ENCODE peak calls at places on chromosomes 1 and 21, in four cellular contexts. W is left ventricle myocardium inferior, N is fibroblast of lung, B is astrocyte of the cerebellum. C is an unnamed sample.

GRCh38 chr1:202230061-202230938 is 36.7 kb downstream of the LGR6 start:
- DNase-seq in W (no peak), B (no peak), N (no peak), C (no peak)

GRCh38 chr1:243461700-243462099 is 205.9 kb downstream of the SDCCAG8 start:
- DNase-seq in N (no peak), W (no peak), B (no peak), C (no peak)

GRCh38 chr1:50978144-50978851 is 8.3 kb downstream of the CDKN2C start:
- DNase-seq in B (no peak), N (peak), W (peak), C (no peak)

GRCh38 chr1:61083014-61083798 is 845 bp downstream of the NFIA start:
- DNase-seq in B (no peak), N (peak), W (peak), C (no peak)

GRCh38 chr1:87902830-87903614 is 574.3 kb downstream of the LMO4 start:
- DNase-seq in N (peak), W (no peak), B (no peak), C (no peak)

GRCh38 chr1:110319332-110320167 is 19.6 kb upstream of the RBM15 start:
- DNase-seq in B (no peak), N (no peak), W (no peak), C (no peak)

GRCh38 chr1:197902454-197903195 is at the start of gene C1orf53:
- DNase-seq in B (peak), W (peak), N (peak), C (no peak)

GRCh38 chr1:241045659-241046058 is 311.3 kb downstream of the RGS7 start:
- DNase-seq in N (no peak), B (no peak), W (no peak), C (no peak)

GRCh38 chr1:208848854-208849253 is 604.7 kb upstream of the PLXNA2 start:
- DNase-seq in B (no peak), W (no peak), N (peak), C (no peak)

GRCh38 chr21:42324896-42325295 is 9.7 kb upstream of the TFF3 start:
- DNase-seq in N (no peak), W (no peak), B (no peak), C (no peak)

GRCh38 chr1:39183503-39184353 is 20.8 kb upstream of the MACF1 start:
- DNase-seq in W (no peak), B (no peak), N (peak), C (peak)

GRCh38 chr1:24535021-24535424 is 20.9 kb upstream of the NCMAP start:
- DNase-seq in W (no peak), B (no peak), N (no peak), C (no peak)

GRCh38 chr1:221309711-221310110 is 430.5 kb downstream of the HLX start:
- DNase-seq in N (no peak), W (no peak), B (no peak), C (no peak)

GRCh38 chr1:204102719-204103118 is 29.8 kb downstream of the SOX13 start:
- DNase-seq in N (peak), W (no peak), B (no peak), C (no peak)

GRCh38 chr1:185895208-185895900 is 161.2 kb downstream of the HMCN1 start:
- DNase-seq in W (no peak), N (peak), B (no peak), C (no peak)

GRCh38 chr1:30872033-30872947 is 36.3 kb downstream of the SDC3 start:
- DNase-seq in B (no peak), W (no peak), N (no peak), C (no peak)

GRCh38 chr1:1966086-1966740 is 37.4 kb downstream of the CFAP74 start:
- DNase-seq in N (no peak), B (no peak), W (no peak), C (no peak)

GRCh38 chr1:91768786-91769697 is 116.9 kb downstream of the TGFBR3 start:
- DNase-seq in W (no peak), N (peak), B (no peak), C (no peak)

GRCh38 chr1:4984841-4985240 is 330.4 kb downstream of the AJAP1 start:
- DNase-seq in W (no peak), B (no peak), N (no peak), C (no peak)

GRCh38 chr1:204134103-204134502 is 17.7 kb downstream of the ETNK2 start:
- DNase-seq in B (no peak), W (no peak), N (no peak), C (no peak)

GRCh38 chr1:155940531-155940992 is 876 bp upstream of the RXFP4 start:
- DNase-seq in W (no peak), B (peak), N (peak), C (peak)

GRCh38 chr1:199460933-199461332 is 566.6 kb upstream of the NR5A2 start:
- DNase-seq in W (no peak), N (peak), B (no peak), C (no peak)

GRCh38 chr1:216905781-216906180 is 182.6 kb upstream of the ESRRG start:
- DNase-seq in B (no peak), N (no peak), W (no peak), C (no peak)

GRCh38 chr1:10459185-10459584 is 9.4 kb downstream of the CORT start:
- DNase-seq in B (peak), N (peak), W (no peak), C (no peak)

GRCh38 chr21:35086357-35086756 is 37.3 kb upstream of the RUNX1 start:
- DNase-seq in N (peak), W (no peak), B (no peak), C (no peak)

GRCh38 chr21:32371913-32372314 is 20.9 kb downstream of the URB1 start:
- DNase-seq in W (no peak), N (peak), B (no peak), C (no peak)

GRCh38 chr1:235567812-235568444 is 63.7 kb upstream of the B3GALNT2 start:
- DNase-seq in N (no peak), W (no peak), B (no peak), C (no peak)

GRCh38 chr1:107593436-107594209 is 371.4 kb downstream of the VAV3 start:
- DNase-seq in B (no peak), W (no peak), N (no peak), C (no peak)

DNA sequence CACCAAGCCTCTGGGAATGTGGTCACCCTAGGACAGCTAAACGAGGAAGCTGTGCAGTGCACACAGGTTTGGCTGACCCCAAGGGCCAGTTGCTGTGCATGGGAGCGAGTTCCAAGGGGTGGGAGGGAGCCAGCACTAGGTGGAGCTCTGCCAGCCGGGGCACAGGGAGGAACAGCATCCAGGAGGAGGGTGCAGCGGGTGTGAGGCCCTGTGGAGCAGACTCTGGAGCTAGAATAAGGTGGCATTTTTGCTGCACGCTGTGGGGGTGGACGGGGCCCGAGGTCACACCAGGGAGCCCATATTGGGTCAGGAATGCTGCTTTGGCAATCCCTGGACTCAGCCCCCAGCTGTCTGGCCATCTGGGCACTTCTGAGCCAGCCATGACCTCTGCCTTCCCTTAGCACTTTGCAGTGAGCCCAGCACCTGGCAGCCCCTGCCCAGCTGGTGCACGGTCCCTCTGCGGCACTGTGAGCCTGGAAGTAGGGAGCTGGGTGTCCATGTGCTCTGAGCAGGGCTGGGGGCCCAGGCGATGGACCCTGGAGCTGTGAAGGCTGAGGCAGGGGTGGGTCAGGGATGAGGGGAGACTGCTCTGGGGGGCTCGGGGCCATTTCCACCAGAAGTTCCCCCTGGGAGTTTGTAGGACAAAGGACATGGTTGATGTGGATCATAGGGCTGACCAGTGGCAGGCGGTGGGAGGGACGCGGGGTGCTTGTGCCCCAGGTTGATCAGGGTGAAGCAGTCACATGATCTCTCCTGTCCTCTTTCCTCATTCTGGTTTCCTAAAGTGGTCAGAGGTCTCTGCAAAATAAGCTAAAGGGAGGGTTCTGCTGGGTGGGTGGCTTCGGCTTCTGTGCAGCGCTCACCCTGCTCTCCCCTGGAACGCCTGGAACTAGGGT is 8.9 kb downstream of the PDXK start:
- DNase-seq in B (no peak), N (no peak), W (peak), C (no peak)
- H3K4me3 ChIP-seq in B (peak), N (no peak), W (peak), C (peak)

DNA sequence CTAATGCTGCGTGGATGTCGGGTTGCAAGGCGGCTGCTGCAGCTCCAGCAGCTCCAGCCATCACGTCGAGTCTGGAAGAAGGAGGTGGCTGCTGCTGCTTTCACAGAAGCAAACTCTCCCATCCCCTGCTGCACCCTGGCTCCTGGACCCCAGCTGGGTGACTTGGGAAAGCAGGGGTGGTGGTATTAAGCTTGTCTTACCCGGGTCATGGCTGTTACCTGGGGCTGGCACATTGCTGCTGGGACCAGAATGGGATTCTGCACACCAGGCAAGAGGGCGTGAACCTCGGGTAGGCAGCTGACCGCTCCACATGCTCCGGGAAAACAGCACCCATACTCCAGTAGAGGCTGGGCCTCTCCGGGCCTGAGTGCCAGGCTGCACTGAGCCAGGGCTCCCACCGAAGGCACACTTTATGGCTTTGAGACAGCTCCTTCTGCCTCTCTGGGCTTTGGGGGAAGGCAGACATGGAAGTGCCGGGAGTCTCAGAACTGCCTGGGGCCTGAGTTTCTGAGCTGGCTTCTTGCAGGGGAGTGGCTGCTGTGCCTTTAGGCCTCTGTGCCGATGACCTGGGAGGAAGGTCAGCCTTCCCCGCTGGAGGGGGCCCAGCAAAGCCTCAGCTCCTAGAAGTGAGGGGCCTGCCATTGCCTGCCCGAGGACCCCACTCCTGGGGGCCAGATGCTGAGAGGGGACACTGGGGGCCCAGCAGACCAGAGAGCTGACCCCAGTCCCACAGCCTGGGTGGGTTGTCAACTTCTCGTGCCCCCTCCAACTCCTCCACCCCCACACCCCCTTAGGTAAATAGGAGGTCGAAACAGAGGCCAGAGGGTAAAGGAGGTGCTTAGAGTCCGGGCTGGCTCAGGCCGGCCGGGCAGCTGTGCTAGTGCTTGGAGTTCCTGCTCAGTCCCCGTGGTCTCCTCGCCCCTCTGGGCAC is 1.3 kb downstream of the SMIM1 start:
- DNase-seq in N (no peak), W (no peak), B (no peak), C (no peak)
- H3K4me3 ChIP-seq in N (no peak), W (peak), B (no peak), C (peak)

GRCh38 chr1:64950284-64950809 is 16.0 kb downstream of the JAK1 start:
- DNase-seq in B (no peak), N (no peak), W (no peak), C (no peak)
- H3K4me3 ChIP-seq in B (no peak), N (no peak), W (no peak), C (no peak)

DNA sequence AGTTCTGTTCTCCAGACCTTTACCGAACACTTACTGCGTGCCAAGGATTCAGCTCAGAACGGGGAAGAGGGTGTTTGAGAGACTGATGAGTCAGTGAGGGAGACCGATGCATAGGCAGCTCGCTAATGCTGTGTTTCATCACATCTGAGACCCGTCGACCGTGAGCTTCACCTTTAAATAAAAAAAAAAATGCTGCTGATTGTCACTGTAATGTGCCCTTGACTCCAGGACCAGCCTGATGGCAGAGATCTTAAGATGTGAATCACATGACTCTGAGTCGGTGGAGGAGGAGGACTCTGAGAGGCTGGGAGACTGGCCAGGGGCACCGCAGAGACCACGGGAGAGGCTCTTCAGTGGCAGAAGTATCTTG is 28.8 kb downstream of the SPSB1 start:
- DNase-seq in B (peak), N (peak), W (no peak), C (no peak)
- H3K4me3 ChIP-seq in B (no peak), N (no peak), W (no peak), C (no peak)

DNA sequence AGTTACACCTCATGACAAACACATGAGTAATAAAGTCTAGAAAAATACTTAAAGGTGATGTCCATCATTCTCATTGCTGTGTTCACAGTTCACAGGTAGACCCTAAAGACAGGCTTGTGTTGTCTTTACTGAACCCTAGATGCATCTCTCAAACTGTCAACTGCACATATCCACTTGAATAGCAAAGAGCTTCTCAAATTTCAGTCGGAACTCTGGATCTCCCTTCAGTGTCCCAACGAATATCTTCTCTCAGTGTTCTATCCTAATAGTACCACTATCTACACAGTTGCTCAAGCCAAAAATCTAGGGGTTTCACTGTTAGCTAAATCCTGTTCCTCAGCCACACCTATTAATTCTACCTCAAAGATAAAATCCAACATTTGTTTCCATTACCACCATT is 50.6 kb upstream of the BOLA1 start:
- DNase-seq in B (no peak), N (no peak), W (no peak), C (no peak)
- H3K4me3 ChIP-seq in B (peak), N (no peak), W (peak), C (peak)

GRCh38 chr21:44349847-44350772 is 3.3 kb upstream of the TRPM2 start:
- DNase-seq in W (no peak), B (no peak), N (no peak), C (no peak)
- H3K4me3 ChIP-seq in W (peak), B (no peak), N (no peak), C (no peak)

GRCh38 chr1:15337656-15338402 is 71.9 kb upstream of the EFHD2 start:
- DNase-seq in B (peak), W (no peak), N (peak), C (peak)
- H3K4me3 ChIP-seq in B (no peak), W (peak), N (no peak), C (no peak)

GRCh38 chr21:40337981-40338380 is 470.7 kb downstream of the PCP4 start:
- DNase-seq in B (no peak), N (no peak), W (no peak), C (no peak)

GRCh38 chr21:40339050-40339449 is 471.8 kb downstream of the PCP4 start:
- DNase-seq in N (no peak), B (no peak), W (no peak), C (no peak)

GRCh38 chr21:40333731-40334130 is 466.5 kb downstream of the PCP4 start:
- DNase-seq in B (no peak), W (no peak), N (no peak), C (no peak)

GRCh38 chr21:40334159-40334558 is 466.9 kb downstream of the PCP4 start:
- DNase-seq in B (no peak), N (no peak), W (no peak), C (no peak)

GRCh38 chr21:40335689-40336088 is 468.5 kb downstream of the PCP4 start:
- DNase-seq in W (no peak), N (no peak), B (no peak), C (no peak)
- H3K4me3 ChIP-seq in W (no peak), N (no peak), B (no peak), C (no peak)

GRCh38 chr1:90175490-90176157 is 180.7 kb downstream of the ZNF326 start:
- DNase-seq in W (no peak), N (no peak), B (no peak), C (no peak)

GRCh38 chr1:90174246-90174645 is 179.3 kb downstream of the ZNF326 start:
- DNase-seq in N (no peak), B (no peak), W (no peak), C (no peak)

GRCh38 chr1:90176530-90176929 is 181.6 kb downstream of the ZNF326 start:
- DNase-seq in B (no peak), W (no peak), N (no peak), C (no peak)
- H3K4me3 ChIP-seq in B (no peak), W (no peak), N (no peak), C (no peak)